ENCODE peak calls at places on chromosomes 12 and 14, in six cellular contexts. I is SW 1271; D is H4; B is fibroblast of the conjunctiva; M is endodermal cell; Y is activated CD4-positive, alpha-beta T cell treated with anti-CD3 and anti-CD28 coated beads, Interleukin-2, amount 10 ng/mL, durations not matched to agents 7 days and 5 days. E is an unnamed sample.

GRCh38 chr14:71140157-71140556 is 232.9 kb downstream of the PCNX1 start:
- DNase-seq in I (no peak), D (no peak), B (no peak), M (no peak), Y (no peak), E (no peak)

GRCh38 chr14:99524804-99525698 is 43.8 kb downstream of the CCNK start:
- DNase-seq in I (no peak), D (no peak), B (no peak), M (peak; percentile 81), Y (peak; percentile 53), E (no peak)

GRCh38 chr12:49369723-49370145 is 2.5 kb downstream of the SPATS2 start:
- DNase-seq in I (no peak), D (peak; percentile 40), B (no peak), M (peak; percentile 76), Y (peak; percentile 29), E (no peak)

GRCh38 chr14:98606816-98607215 is 665.2 kb downstream of the BCL11B start:
- DNase-seq in I (no peak), D (no peak), B (no peak), M (no peak), Y (no peak), E (no peak)

GRCh38 chr14:23193432-23193831 is 10.0 kb upstream of the SLC7A8 start:
- DNase-seq in I (no peak), D (no peak), B (no peak), M (no peak), Y (no peak), E (no peak)

GRCh38 chr14:102421366-102422057 is 58.8 kb downstream of the TECPR2 start:
- DNase-seq in I (no peak), D (no peak), B (no peak), M (no peak), Y (no peak), E (no peak)

GRCh38 chr12:131091413-131091975 is 137.8 kb downstream of the ADGRD1 start:
- DNase-seq in I (no peak), D (no peak), B (no peak), M (no peak), Y (no peak), E (no peak)

GRCh38 chr12:124392991-124393790 is 98.3 kb downstream of the RFLNA start:
- DNase-seq in I (no peak), D (peak; percentile 74), B (peak; percentile 68), M (peak; percentile 90), Y (no peak), E (no peak)

GRCh38 chr12:107983871-107984480 is 145.1 kb upstream of the WSCD2 start:
- DNase-seq in I (no peak), D (no peak), B (no peak), M (no peak), Y (no peak), E (no peak)

GRCh38 chr14:100729982-100730381 is 3.3 kb downstream of the DLK1 start:
- DNase-seq in I (no peak), D (no peak), B (no peak), M (no peak), Y (no peak), E (no peak)

GRCh38 chr12:108724054-108724889 is 7.0 kb downstream of the CORO1C start:
- DNase-seq in I (no peak), D (peak; percentile 23), B (no peak), M (no peak), Y (no peak), E (no peak)

GRCh38 chr14:34619399-34619920 is 10.5 kb downstream of the SNX6 start:
- DNase-seq in I (no peak), D (no peak), B (no peak), M (peak; percentile 17), Y (no peak), E (no peak)

GRCh38 chr14:71103662-71104484 is 196.6 kb downstream of the PCNX1 start:
- DNase-seq in I (peak; percentile 12), D (peak; percentile 63), B (peak; percentile 59), M (no peak), Y (peak; percentile 53), E (peak; percentile 52)

GRCh38 chr12:45234134-45234865 is 18.4 kb downstream of the ANO6 start:
- DNase-seq in I (peak; percentile 92), D (peak; percentile 94), B (peak; percentile 81), M (peak; percentile 91), Y (no peak), E (peak; percentile 93)

GRCh38 chr12:62772556-62772955 is 162.4 kb downstream of the PPM1H start:
- DNase-seq in I (no peak), D (no peak), B (no peak), M (no peak), Y (no peak), E (no peak)

GRCh38 chr14:101876539-101876938 is 87.8 kb upstream of the DYNC1H1 start:
- DNase-seq in I (no peak), D (no peak), B (no peak), M (no peak), Y (peak; percentile 79), E (no peak)

GRCh38 chr12:105227879-105228278 is 8.1 kb downstream of the APPL2 start:
- DNase-seq in I (no peak), D (no peak), B (no peak), M (no peak), Y (no peak), E (no peak)

GRCh38 chr12:132746621-132747020 is 15.0 kb downstream of the ANKLE2 start:
- DNase-seq in I (no peak), D (no peak), B (no peak), M (no peak), Y (no peak), E (no peak)

GRCh38 chr12:64318605-64319004 is 72.0 kb downstream of the C12orf56 start:
- DNase-seq in I (no peak), D (no peak), B (peak; percentile 18), M (peak; percentile 92), Y (no peak), E (peak; percentile 3)

GRCh38 chr12:109940339-109940923 is 40.4 kb downstream of the TCHP start:
- DNase-seq in I (no peak), D (no peak), B (no peak), M (no peak), Y (no peak), E (no peak)

GRCh38 chr14:64628940-64629403 is 75.3 kb upstream of the PLEKHG3 start:
- DNase-seq in I (no peak), D (peak; percentile 27), B (peak; percentile 27), M (peak; percentile 64), Y (no peak), E (peak; percentile 52)

GRCh38 chr12:124761876-124762275 is 101.8 kb downstream of the SCARB1 start:
- DNase-seq in I (no peak), D (no peak), B (no peak), M (no peak), Y (no peak), E (no peak)

GRCh38 chr12:109740694-109741245 is 27.1 kb downstream of the FAM222A start:
- DNase-seq in I (no peak), D (no peak), B (no peak), M (peak; percentile 66), Y (no peak), E (no peak)

GRCh38 chr12:112936264-112936663 is 2.0 kb upstream of the OAS3 start:
- DNase-seq in I (no peak), D (no peak), B (no peak), M (no peak), Y (no peak), E (no peak)

GRCh38 chr14:74608959-74609611 is 3.0 kb downstream of the LTBP2 start:
- DNase-seq in I (peak; percentile 45), D (peak; percentile 70), B (peak; percentile 85), M (peak; percentile 96), Y (peak; percentile 88), E (peak; percentile 88)